ENCODE peak calls at places on chromosomes 12 and 14, in nine cellular contexts. N is AG08396; B is stimulated activated CD4-positive, alpha-beta T cell treated with anti-CD3 and anti-CD28 coated beads, TNF-alpha, amount 100 ng/mL, for 4 hours; W is posterior cingulate gyrus; G is T-helper 1 cell; J is RWPE1; V is lung; O is left cardiac atrium; S is AG20443. L is an unnamed sample.

GRCh38 chr14:99758915-99759545 is 34.2 kb upstream of the EML1 start:
- DNase-seq in N (no peak), B (no peak), W (no peak), G (no peak), J (no peak), V (no peak), O (no peak), S (no peak), L (no peak)

GRCh38 chr14:74083161-74083560 is 1.1 kb downstream of the ALDH6A1 start:
- DNase-seq in N (no peak), B (no peak), W (no peak), G (no peak), J (no peak), V (no peak), O (no peak), S (no peak), L (no peak)

GRCh38 chr12:1918875-1919236 is 404 bp upstream of the CACNA2D4 start:
- DNase-seq in N (peak), B (no peak), W (peak), G (no peak), J (no peak), V (peak), O (no peak), S (no peak), L (no peak)

GRCh38 chr14:104439625-104440024 is 139.9 kb upstream of the C14orf180 start:
- DNase-seq in N (no peak), B (no peak), W (peak), G (no peak), J (no peak), V (peak), O (no peak), S (no peak), L (no peak)

GRCh38 chr12:6333566-6333965 is 8.3 kb downstream of the TNFRSF1A start:
- DNase-seq in N (peak), B (no peak), W (no peak), G (no peak), J (peak), V (no peak), O (no peak), S (peak), L (no peak)

GRCh38 chr12:124680863-124681778 is 113.7 kb upstream of the NCOR2 start:
- DNase-seq in N (peak), B (no peak), W (no peak), G (peak), J (peak), V (no peak), O (peak), S (peak), L (peak)

GRCh38 chr14:53963491-53964227 is 7.0 kb upstream of the BMP4 start:
- DNase-seq in N (no peak), B (no peak), W (peak), G (no peak), J (no peak), V (peak), O (peak), S (peak), L (peak)

GRCh38 chr14:47264842-47265241 is 410.6 kb downstream of the MDGA2 start:
- DNase-seq in N (no peak), B (no peak), W (no peak), G (no peak), J (no peak), V (no peak), O (no peak), S (no peak), L (no peak)

GRCh38 chr12:56212360-56212759 is 9.4 kb downstream of the RNF41 start:
- DNase-seq in N (no peak), B (no peak), W (no peak), G (no peak), J (no peak), V (no peak), O (no peak), S (no peak), L (no peak)

GRCh38 chr14:91113829-91114078 is at the start of gene DGLUCY:
- DNase-seq in N (peak), B (no peak), W (peak), G (no peak), J (no peak), V (peak), O (peak), S (peak), L (peak)

GRCh38 chr14:92632546-92633273 is 115.7 kb downstream of the LGMN start:
- DNase-seq in N (peak), B (no peak), W (peak), G (no peak), J (no peak), V (no peak), O (no peak), S (no peak), L (no peak)

GRCh38 chr14:70658899-70659298 is 17.2 kb downstream of the TTC9 start:
- DNase-seq in N (no peak), B (no peak), W (no peak), G (peak), J (no peak), V (no peak), O (no peak), S (no peak), L (no peak)

GRCh38 chr12:39294712-39295111 is 148.2 kb downstream of the KIF21A start:
- DNase-seq in N (no peak), B (no peak), W (no peak), G (no peak), J (no peak), V (no peak), O (no peak), S (no peak), L (no peak)

GRCh38 chr12:19261773-19262172 is 132.2 kb downstream of the PLEKHA5 start:
- DNase-seq in N (no peak), B (no peak), W (no peak), G (no peak), J (no peak), V (no peak), O (no peak), S (no peak), L (no peak)

L was measured in psoas muscle.